ENCODE peak calls at places on chromosomes 6 and 20, in four cellular contexts. T is omental fat pad, Q is endothelial cell, C is fibroblast of the aortic adventitia. U is an unnamed sample.

GRCh38 chr20:36908603-36909002 is 32.7 kb downstream of the TLDC2 start:
- DNase-seq in T (no peak), Q (no peak), C (no peak), U (no peak)

GRCh38 chr20:32917191-32917950 is 58.6 kb downstream of the EFCAB8 start:
- DNase-seq in T (no peak), Q (no peak), C (no peak), U (no peak)

GRCh38 chr6:163284151-163284550 is 130.4 kb upstream of the QKI start:
- DNase-seq in T (no peak), Q (no peak), C (no peak), U (no peak)

GRCh38 chr6:32120573-32121059 is 7.4 kb downstream of the ATF6B start:
- DNase-seq in T (no peak), Q (no peak), C (no peak), U (no peak)

GRCh38 chr20:49715466-49715865 is 1.8 kb upstream of the B4GALT5 start:
- DNase-seq in T (no peak), Q (no peak), C (no peak), U (no peak)

GRCh38 chr6:43950206-43950605 is 177.0 kb downstream of the MRPL14 start:
- DNase-seq in T (no peak), Q (no peak), C (no peak), U (no peak)

GRCh38 chr6:7580927-7581618 is 8.9 kb upstream of the SNRNP48 start:
- DNase-seq in T (no peak), Q (no peak), C (no peak), U (peak)

GRCh38 chr6:125550892-125551291 is 198.5 kb upstream of the HEY2 start:
- DNase-seq in T (no peak), Q (no peak), C (no peak), U (no peak)

GRCh38 chr20:16601019-16601418 is 27.8 kb upstream of the KIF16B start:
- DNase-seq in T (no peak), Q (no peak), C (peak), U (no peak)

GRCh38 chr20:50379049-50379990 is 130.9 kb upstream of the PTPN1 start:
- DNase-seq in T (peak), Q (no peak), C (peak), U (peak)

GRCh38 chr6:152387091-152387490 is 250.1 kb downstream of the SYNE1 start:
- DNase-seq in T (no peak), Q (no peak), C (no peak), U (no peak)

GRCh38 chr6:105902401-105903031 is 183.6 kb upstream of the PRDM1 start:
- DNase-seq in T (no peak), Q (no peak), C (peak), U (no peak)

GRCh38 chr20:1764136-1765033 is 106.8 kb upstream of the SIRPG start:
- DNase-seq in T (peak), Q (peak), C (peak), U (peak)
- TF ChIP-seq CTCF in T (no peak), Q (peak), C (peak), U (peak)

DNA sequence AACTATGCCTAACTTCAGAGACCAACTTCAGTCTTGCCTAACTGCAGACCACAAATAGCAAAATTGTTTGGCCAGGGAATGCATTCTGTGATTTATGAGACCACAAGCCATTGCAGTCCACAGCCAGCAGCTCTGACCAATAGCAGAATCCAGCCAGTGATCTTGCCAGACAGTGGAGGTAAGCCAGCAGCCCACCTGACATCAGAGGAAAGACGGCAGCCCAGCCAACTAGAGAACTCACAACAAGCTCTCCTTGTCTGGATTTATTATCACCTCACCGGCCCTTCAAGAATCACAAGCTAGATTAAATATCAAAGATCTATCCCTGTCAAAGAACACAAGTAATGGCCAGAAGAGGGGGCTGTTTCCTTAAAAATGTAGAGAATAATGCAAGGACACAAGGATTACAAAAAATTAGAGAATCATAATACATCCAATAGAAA is 66.5 kb upstream of the SLC35F1 start:
- DNase-seq in T (no peak), Q (peak), C (peak), U (no peak)
- TF ChIP-seq CTCF in T (no peak), Q (peak), C (peak), U (no peak)

DNA sequence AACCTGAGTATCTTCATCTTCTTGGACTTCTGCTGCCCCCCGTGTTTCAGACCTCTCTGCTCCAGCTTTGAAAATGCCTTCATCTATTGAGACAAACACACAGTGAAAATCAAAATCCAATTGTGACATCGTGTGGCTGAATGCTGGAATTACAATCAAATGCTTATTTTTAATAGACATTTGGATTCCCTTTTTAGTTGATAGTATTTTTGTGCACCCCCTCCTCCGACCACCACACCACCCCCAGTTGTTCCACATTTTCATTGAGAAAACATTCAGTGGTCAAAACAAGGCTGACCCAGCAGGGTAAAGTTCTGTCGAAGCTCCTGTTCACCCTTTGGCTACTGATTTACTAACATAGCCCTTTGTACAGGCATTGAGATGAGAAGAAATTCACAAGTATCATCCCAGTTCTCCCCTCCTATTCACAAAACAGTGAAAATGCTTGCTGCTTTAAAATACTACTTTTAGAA is 79.0 kb downstream of the NRSN1 start:
- DNase-seq in T (no peak), Q (peak), C (peak), U (no peak)
- TF ChIP-seq CTCF in T (no peak), Q (peak), C (peak), U (peak)

DNA sequence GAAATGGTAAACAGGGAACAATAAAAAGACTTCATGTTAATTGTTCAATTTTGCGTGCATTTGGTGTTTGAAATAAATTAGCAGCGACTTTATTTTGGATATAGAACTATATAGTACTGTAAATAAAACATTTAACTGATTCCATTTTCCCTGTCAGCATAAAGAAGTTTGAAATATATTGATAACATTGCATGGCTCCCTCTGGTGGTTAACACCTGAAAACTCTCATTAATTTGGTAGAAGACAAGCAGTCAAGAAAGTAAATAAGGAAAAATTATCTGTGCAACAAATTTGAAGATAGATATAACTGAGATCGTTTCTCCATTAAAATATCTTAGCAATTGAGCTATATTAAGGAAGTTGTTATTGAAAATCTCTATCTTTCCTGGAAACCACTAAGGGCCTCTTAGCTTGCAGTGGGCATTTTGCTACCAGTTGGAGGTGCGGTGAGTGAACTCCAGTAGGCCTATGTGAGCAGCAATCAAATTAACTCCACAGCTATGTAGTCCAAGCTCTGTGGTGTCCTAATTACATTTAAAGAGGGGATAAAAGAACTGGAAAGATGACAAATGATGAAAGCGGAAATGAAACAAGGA is 435.7 kb upstream of the FKBP1C start:
- DNase-seq in T (no peak), Q (no peak), C (no peak), U (no peak)
- TF ChIP-seq CTCF in T (no peak), Q (peak), C (peak), U (no peak)

GRCh38 chr6:89080281-89081128 is at the start of gene PNRC1:
- DNase-seq in T (peak), Q (peak), C (peak), U (peak)
- TF ChIP-seq CTCF in T (no peak), Q (no peak), C (no peak), U (no peak)

GRCh38 chr6:18680842-18681241 is 293.7 kb downstream of the RNF144B start:
- DNase-seq in T (no peak), Q (no peak), C (no peak), U (no peak)
- TF ChIP-seq CTCF in T (no peak), Q (no peak), C (no peak), U (no peak)

GRCh38 chr20:44598413-44599290 is 16.3 kb downstream of the PKIG start:
- DNase-seq in T (peak), Q (no peak), C (peak), U (no peak)
- TF ChIP-seq CTCF in T (no peak), Q (peak), C (peak), U (no peak)

DNA sequence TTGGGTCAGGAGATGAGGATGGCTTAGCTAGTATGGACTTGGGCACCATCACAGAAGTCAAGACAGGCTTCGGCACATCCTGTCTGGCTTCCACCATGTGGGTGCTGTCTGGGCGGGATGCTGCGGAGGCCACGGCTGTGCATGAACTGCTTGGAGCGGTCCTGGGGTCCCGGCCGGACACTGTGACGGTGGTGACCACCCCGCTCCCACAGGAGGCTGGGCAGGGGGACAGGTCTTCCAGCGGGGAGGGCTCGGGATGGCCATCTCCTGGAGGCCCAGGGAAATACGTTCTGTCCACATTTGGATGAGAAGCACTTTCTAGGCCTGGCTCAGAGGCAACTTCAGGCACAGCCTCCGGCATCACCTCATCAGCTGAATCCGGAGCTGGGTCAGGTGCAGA is 32.1 kb upstream of the TCFL5 start:
- DNase-seq in T (no peak), Q (no peak), C (no peak), U (no peak)
- TF ChIP-seq CTCF in T (no peak), Q (peak), C (no peak), U (no peak)

U was measured in HL-60.